ENCODE peak calls at places on chromosomes 4 and X, in ten cellular contexts. N is endothelial cell; C is HFFc6; V is CD4-positive, alpha-beta T cell; K is activated T-helper 1 cell treated with anti-CD3 and anti-CD28 coated beads, Interleukin-2, amount 50 U/mL, for 16 hours; O is activated naive CD4-positive, alpha-beta T cell treated with anti-CD3 and anti-CD28 coated beads, Interleukin-2, amount 10 ng/mL, durations not matched to agents 7 days and 5 days; T is amygdala; U is kidney epithelial cell; H is progenitor cell of endocrine pancreas; E is A172. Z is an unnamed sample.

GRCh38 chr4:27123050-27123768 is 262.6 kb downstream of the STIM2 start:
- DNase-seq in E (peak), O (no peak), U (peak), T (no peak), C (no peak), H (no peak), K (no peak), V (no peak), N (no peak), Z (no peak)

GRCh38 chr4:186144596-186145569 is 40.4 kb downstream of the FAM149A start:
- DNase-seq in V (no peak), C (no peak), U (no peak), T (peak), O (peak), N (peak), K (no peak), E (peak), H (peak), Z (peak)

GRCh38 chr4:145804134-145804533 is 124.2 kb downstream of the C4orf51 start:
- DNase-seq in V (no peak), C (peak), N (no peak), U (no peak), K (no peak), O (no peak), T (no peak), E (peak), H (no peak), Z (peak)

GRCh38 chr4:58760737-58761136 is 1650.6 kb upstream of the IGFBP7 start:
- DNase-seq in V (no peak), T (no peak), C (no peak), O (no peak), E (peak), K (no peak), U (no peak), N (no peak), H (no peak), Z (no peak)

GRCh38 chr4:168694669-168695068 is 197.8 kb downstream of the PALLD start:
- DNase-seq in V (no peak), C (peak), N (no peak), K (no peak), E (no peak), T (no peak), U (peak), O (no peak), H (no peak), Z (no peak)

GRCh38 chrX:53074987-53075386 is 7.2 kb upstream of the TSPYL2 start:
- DNase-seq in K (no peak), H (no peak), E (peak), O (peak), V (no peak), C (no peak), N (no peak), U (no peak), T (no peak), Z (no peak)

GRCh38 chrX:40262641-40263560 is 165.1 kb upstream of the BCOR start:
- DNase-seq in V (no peak), C (peak), N (no peak), H (no peak), U (peak), K (no peak), E (peak), O (no peak), T (no peak), Z (peak)

GRCh38 chr4:17811078-17811603 is 362 bp downstream of the NCAPG start:
- DNase-seq in E (no peak), C (no peak), T (no peak), V (no peak), N (no peak), U (no peak), H (no peak), K (no peak), O (peak), Z (no peak)

GRCh38 chr4:174316954-174317353 is 33.2 kb downstream of the CEP44 start:
- DNase-seq in H (no peak), C (no peak), O (no peak), T (no peak), E (no peak), U (no peak), K (no peak), V (no peak), N (no peak), Z (no peak)

GRCh38 chr4:53852343-53852742 is 212.1 kb downstream of the CHIC2 start:
- DNase-seq in O (no peak), U (no peak), H (no peak), T (no peak), N (no peak), K (no peak), V (no peak), C (no peak), E (no peak), Z (no peak)

GRCh38 chr4:3310301-3311094 is 17.7 kb downstream of the RGS12 start:
- DNase-seq in C (no peak), N (no peak), O (no peak), T (no peak), V (no peak), U (no peak), K (no peak), E (no peak), H (no peak), Z (peak)

GRCh38 chr4:111812760-111813159 is 332.5 kb upstream of the FAM241A start:
- DNase-seq in C (no peak), K (no peak), N (no peak), H (no peak), E (no peak), T (no peak), V (no peak), U (no peak), O (no peak), Z (no peak)

GRCh38 chrX:155751131-155751530 is 130.0 kb upstream of the VAMP7 start:
- DNase-seq in N (no peak), V (no peak), K (no peak), U (no peak), C (no peak), E (no peak), H (no peak), T (no peak), O (no peak), Z (no peak)

GRCh38 chr4:182062936-182063335 is 180.3 kb upstream of the TENM3 start:
- DNase-seq in K (no peak), U (peak), O (no peak), N (no peak), T (no peak), V (no peak), C (peak), E (peak), H (no peak), Z (no peak)

GRCh38 chr4:177480796-177481195 is 38.6 kb upstream of the AGA start:
- DNase-seq in V (no peak), C (peak), K (no peak), H (no peak), O (no peak), E (no peak), T (no peak), U (no peak), N (no peak), Z (no peak)

GRCh38 chr4:74374561-74375327 is 9.8 kb downstream of the EREG start:
- DNase-seq in U (peak), T (no peak), H (no peak), K (no peak), V (no peak), N (no peak), E (peak), O (no peak), C (peak), Z (peak)